ENCODE peak calls at places on chromosome 2, in nine cellular contexts. X, P, L, S, C, E, B, R and M are unnamed samples. For H3K4me1, the result is how much of the 10 kb centered on the place peaks cover.

GRCh38 chr2:72142743-72143440 is 4.8 kb downstream of the CYP26B1 start:
- DNase-seq in R (no peak), L (peak), S (peak), C (no peak), B (peak), X (peak), P (peak), E (peak), M (no peak)

GRCh38 chr2:218400167-218400929 is 680 bp downstream of the CTDSP1 start:
- DNase-seq in X (peak), L (no peak), R (peak), E (peak), C (no peak), S (peak), B (peak), P (peak), M (peak)

GRCh38 chr2:224671731-224672130 is 44.4 kb downstream of the CCDC195 start:
- DNase-seq in L (no peak), P (no peak), S (no peak), R (no peak), E (no peak), C (no peak), X (no peak), B (no peak), M (no peak)

GRCh38 chr2:3386448-3386958 is 7.0 kb downstream of the TRAPPC12 start:
- DNase-seq in S (no peak), E (no peak), B (no peak), L (peak), X (no peak), R (no peak), C (no peak), P (no peak), M (no peak)

GRCh38 chr2:106058469-106059137 is 135.5 kb downstream of the UXS1 start:
- DNase-seq in C (no peak), B (no peak), P (no peak), S (no peak), L (no peak), E (no peak), R (peak), X (no peak), M (no peak)

GRCh38 chr2:74514368-74515270 is at the start of gene TLX2:
- DNase-seq in C (no peak), P (no peak), X (no peak), E (peak), R (no peak), L (no peak), B (peak), S (no peak), M (no peak)

GRCh38 chr2:240611601-240612210 is 13.6 kb upstream of the GPR35 start:
- DNase-seq in C (no peak), P (no peak), L (no peak), S (no peak), B (no peak), E (no peak), X (no peak), R (no peak), M (no peak)

GRCh38 chr2:27954771-27955384 is 64.3 kb downstream of the BABAM2 start:
- DNase-seq in C (peak), L (peak), B (no peak), E (no peak), S (peak), R (peak), X (no peak), P (no peak), M (no peak)

GRCh38 chr2:122105885-122106221 is 350.4 kb downstream of the TSN start:
- DNase-seq in B (no peak), E (no peak), S (no peak), X (no peak), L (no peak), C (no peak), P (no peak), R (no peak), M (no peak)

GRCh38 chr2:20108655-20109396 is 57.4 kb upstream of the LAPTM4A start:
- DNase-seq in C (no peak), X (no peak), L (peak), S (no peak), R (no peak), E (no peak), B (no peak), P (no peak), M (no peak)

GRCh38 chr2:121532894-121533293 is 2.2 kb downstream of the RNU4ATAC start:
- DNase-seq in R (no peak), L (peak), S (no peak), C (no peak), E (no peak), B (no peak), P (no peak), X (no peak), M (no peak)

GRCh38 chr2:49770919-49771318 is 616.6 kb upstream of the FSHR start:
- DNase-seq in P (peak), B (peak), L (no peak), S (no peak), R (no peak), C (no peak), E (peak), X (peak), M (no peak)

GRCh38 chr2:16625759-16626158 is 39.9 kb downstream of the CYRIA start:
- DNase-seq in X (no peak), P (no peak), S (no peak), L (no peak), C (no peak), B (no peak), E (no peak), R (no peak), M (no peak)
- H3K4me1 ChIP-seq in X (half or more), P (under half), S (under half), L (under half), C (under half), B (under half), E (under half), R (under half), M (under half)

GRCh38 chr2:85440736-85441135 is 22.2 kb downstream of the SH2D6 start:
- DNase-seq in E (no peak), B (no peak), S (no peak), X (no peak), L (no peak), C (no peak), P (no peak), R (no peak), M (no peak)
- H3K27ac ChIP-seq in E (no peak), B (no peak), S (no peak), X (no peak), L (no peak), C (no peak), P (no peak), R (no peak), M (no peak)

GRCh38 chr2:241814571-241815476 is 5.8 kb downstream of the NEU4 start:
- DNase-seq in P (peak), E (peak), L (no peak), S (peak), B (no peak), X (no peak), C (no peak), R (no peak), M (no peak)
- H3K4me1 ChIP-seq in P (under half), E (under half), L (under half), S (under half), B (under half), X (under half), C (under half), R (under half), M (under half)

GRCh38 chr2:11263177-11263576 is 81.3 kb downstream of the ROCK2 start:
- DNase-seq in B (no peak), P (no peak), L (no peak), R (no peak), E (no peak), X (no peak), C (no peak), S (no peak), M (no peak)
- H3K27ac ChIP-seq in B (no peak), P (no peak), L (no peak), R (no peak), E (no peak), X (no peak), C (no peak), S (no peak), M (no peak)

DNA sequence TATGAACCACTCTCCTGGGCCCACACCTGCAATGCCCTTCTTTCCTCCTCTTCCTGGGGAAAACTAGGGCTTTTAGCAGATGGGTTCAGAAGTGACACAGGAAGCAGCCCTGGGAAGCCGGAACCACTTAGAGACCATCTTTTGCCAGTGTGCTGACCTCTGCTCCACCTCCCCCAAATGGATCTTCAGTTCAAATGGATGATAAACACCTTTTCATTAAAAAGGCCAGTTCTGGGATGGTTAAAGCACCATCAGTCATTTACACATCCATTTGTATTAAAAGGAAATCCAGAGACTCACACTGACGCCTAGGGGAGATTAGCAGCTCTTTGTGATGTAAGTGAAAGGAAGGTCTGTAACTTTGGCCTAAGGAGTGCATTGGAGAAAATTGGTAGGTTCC is 47.5 kb downstream of the ACTR2 start:
- DNase-seq in E (peak), B (peak), L (no peak), X (no peak), R (no peak), C (no peak), S (no peak), P (no peak), M (no peak)
- H3K4me1 ChIP-seq in E (under half), B (under half), L (under half), X (half or more), R (under half), C (under half), S (under half), P (under half), M (under half)